ENCODE peak calls at places on chromosomes 6 and 20, in six cellular contexts. X is spleen, U is MM.1S, Y is lower lobe of right lung, Z is right lobe of liver, Q is heart left ventricle. C is an unnamed sample.

GRCh38 chr6:6712979-6713514 is 124.5 kb downstream of the LY86 start:
- DNase-seq in X (peak; percentile 85), U (no peak), Y (peak; percentile 63), Z (no peak), Q (no peak), C (peak; percentile 28)

GRCh38 chr20:63889241-63890200 is 5.4 kb upstream of the DNAJC5 start:
- DNase-seq in X (no peak), U (no peak), Y (no peak), Z (no peak), Q (no peak), C (no peak)

GRCh38 chr6:56594699-56595098 is 48.0 kb downstream of the DST start:
- DNase-seq in X (no peak), U (peak; percentile 69), Y (no peak), Z (no peak), Q (no peak), C (no peak)

GRCh38 chr6:83430606-83431544 is at the start of gene ME1:
- DNase-seq in X (peak; percentile 89), U (peak; percentile 81), Y (peak; percentile 87), Z (peak; percentile 90), Q (peak; percentile 89), C (peak; percentile 81)

GRCh38 chr6:40754481-40755045 is 167.4 kb upstream of the LRFN2 start:
- DNase-seq in X (no peak), U (no peak), Y (no peak), Z (no peak), Q (no peak), C (no peak)

GRCh38 chr20:991850-992249 is 10.3 kb downstream of the RSPO4 start:
- DNase-seq in X (peak; percentile 39), U (no peak), Y (no peak), Z (no peak), Q (no peak), C (no peak)

GRCh38 chr20:50513169-50514034 is 3.2 kb downstream of the PTPN1 start:
- DNase-seq in X (no peak), U (no peak), Y (no peak), Z (no peak), Q (no peak), C (peak; percentile 85)

GRCh38 chr6:12849420-12850200 is 133.0 kb downstream of the PHACTR1 start:
- DNase-seq in X (no peak), U (no peak), Y (no peak), Z (no peak), Q (no peak), C (no peak)

GRCh38 chr20:20552076-20552475 is 160.4 kb downstream of the RALGAPA2 start:
- DNase-seq in X (no peak), U (no peak), Y (no peak), Z (no peak), Q (no peak), C (no peak)

DNA sequence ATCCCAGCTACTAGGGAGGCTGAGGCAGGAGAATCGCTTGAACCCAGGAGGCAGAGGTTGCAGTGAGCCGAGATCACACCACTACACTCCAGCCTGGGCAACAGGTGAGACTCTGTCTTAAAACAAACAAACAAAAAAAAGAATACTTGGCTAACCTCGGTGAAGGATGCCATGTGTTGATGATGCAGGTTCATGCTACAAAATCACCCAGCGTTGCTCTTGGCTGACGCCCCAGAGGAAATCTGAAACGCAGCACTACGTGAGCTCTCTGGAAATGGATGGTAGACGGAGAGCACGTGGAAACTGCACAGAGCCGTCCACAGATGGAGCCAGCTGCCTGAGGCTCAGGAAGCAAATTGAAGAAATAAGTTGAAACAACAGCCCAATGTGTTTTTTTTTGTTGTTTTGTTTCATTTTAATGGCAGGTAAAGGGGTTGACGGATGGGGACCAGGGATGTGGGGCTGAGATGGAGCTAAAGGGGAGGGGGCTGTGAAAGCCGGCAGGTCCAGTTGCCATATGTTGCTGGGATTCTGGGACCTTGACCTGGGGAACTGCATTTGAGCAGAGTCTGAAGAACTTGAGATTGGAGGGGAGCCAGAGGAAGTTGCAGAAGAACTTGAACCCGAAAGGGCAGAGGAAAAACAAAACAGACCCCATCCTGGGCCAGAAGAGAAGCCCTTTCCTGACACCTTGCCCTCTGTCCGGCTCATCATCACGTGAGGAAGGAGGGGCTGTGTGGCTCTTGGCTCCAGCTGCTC is 12.8 kb upstream of the MANBAL start:
- DNase-seq in X (no peak), U (peak; percentile 41), Y (no peak), Z (peak; percentile 50), Q (peak; percentile 56), C (peak; percentile 95)
- TF ChIP-seq CTCF in X (no peak), U (peak; percentile 48), Y (no peak), Z (peak; percentile 24), Q (peak; percentile 33), C (peak; percentile 56)

DNA sequence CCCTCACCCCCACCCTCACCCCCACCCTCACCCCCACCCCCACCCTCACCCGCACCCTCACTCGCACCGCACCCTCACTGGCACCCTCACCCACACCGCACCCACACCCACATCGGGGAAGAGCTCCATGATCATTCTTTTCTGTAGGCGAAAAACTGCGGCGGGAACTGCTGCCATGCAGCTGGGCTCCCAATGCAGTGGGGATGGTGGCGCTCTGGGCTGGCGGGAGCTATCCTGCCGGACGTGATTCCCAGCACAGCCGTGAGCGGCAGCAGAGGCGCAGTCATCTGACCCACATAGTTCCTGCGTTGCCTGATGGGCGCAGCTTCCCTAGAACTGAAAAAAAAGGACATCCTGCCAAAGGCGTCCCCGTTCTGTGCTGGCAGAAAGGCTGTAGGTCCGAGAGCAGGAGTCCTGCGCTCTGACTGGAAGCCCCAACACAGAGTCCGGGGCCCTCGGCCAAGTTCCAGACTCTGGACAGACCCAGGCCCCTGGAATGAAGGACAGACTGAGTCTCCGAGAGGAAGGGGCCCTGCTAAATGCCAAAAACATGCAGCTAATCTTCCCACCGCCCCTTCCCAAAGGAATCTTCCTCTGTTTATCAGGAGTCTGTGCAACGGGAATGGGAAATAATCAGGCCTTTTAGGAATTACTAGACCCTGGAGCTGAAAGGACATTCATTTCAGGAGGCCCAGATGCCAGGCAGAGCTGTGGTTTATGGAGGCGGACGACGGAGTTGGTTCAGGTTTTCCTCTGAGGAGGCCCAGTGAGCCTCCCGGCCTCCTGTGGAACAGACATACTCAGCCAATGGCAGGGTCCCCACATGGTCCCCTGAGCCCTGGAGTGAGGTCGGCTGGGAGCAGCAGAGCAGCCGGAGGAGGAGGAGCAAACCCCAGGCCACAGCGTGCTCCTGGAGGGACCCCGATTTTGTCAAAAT is 14.1 kb upstream of the TCFL5 start:
- DNase-seq in X (peak; percentile 84), U (no peak), Y (peak; percentile 72), Z (peak; percentile 80), Q (peak; percentile 88), C (peak; percentile 86)
- TF ChIP-seq CTCF in X (peak; percentile 36), U (no peak), Y (peak; percentile 57), Z (peak; percentile 18), Q (peak; percentile 27), C (peak; percentile 52)

DNA sequence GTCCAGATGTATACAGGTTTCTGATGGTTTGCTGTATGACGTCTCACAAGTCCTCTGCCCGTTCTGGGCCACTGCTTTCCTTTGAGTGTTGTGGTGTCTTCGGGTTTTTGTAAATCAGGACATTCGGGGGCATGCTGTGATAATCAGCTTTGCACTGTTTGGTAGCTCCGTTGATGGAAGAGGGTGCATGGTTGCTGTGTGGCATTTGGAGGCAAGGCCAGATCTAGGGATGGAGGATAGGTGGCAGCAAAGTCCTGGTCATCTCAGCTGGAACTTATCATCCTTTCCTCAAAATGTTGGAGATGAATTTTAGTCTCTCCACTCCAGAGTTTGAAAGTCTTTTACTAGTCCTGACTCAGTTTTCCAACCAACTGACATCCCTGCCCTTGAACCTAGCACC is 91.0 kb downstream of the SCP2D1 start:
- DNase-seq in X (no peak), U (no peak), Y (no peak), Z (no peak), Q (no peak), C (no peak)
- TF ChIP-seq CTCF in X (peak; percentile 26), U (peak; percentile 4), Y (no peak), Z (peak; percentile 36), Q (peak; percentile 56), C (no peak)

GRCh38 chr6:39026175-39026574 is 22.4 kb upstream of the GLP1R start:
- DNase-seq in X (no peak), U (no peak), Y (no peak), Z (no peak), Q (no peak), C (no peak)

DNA sequence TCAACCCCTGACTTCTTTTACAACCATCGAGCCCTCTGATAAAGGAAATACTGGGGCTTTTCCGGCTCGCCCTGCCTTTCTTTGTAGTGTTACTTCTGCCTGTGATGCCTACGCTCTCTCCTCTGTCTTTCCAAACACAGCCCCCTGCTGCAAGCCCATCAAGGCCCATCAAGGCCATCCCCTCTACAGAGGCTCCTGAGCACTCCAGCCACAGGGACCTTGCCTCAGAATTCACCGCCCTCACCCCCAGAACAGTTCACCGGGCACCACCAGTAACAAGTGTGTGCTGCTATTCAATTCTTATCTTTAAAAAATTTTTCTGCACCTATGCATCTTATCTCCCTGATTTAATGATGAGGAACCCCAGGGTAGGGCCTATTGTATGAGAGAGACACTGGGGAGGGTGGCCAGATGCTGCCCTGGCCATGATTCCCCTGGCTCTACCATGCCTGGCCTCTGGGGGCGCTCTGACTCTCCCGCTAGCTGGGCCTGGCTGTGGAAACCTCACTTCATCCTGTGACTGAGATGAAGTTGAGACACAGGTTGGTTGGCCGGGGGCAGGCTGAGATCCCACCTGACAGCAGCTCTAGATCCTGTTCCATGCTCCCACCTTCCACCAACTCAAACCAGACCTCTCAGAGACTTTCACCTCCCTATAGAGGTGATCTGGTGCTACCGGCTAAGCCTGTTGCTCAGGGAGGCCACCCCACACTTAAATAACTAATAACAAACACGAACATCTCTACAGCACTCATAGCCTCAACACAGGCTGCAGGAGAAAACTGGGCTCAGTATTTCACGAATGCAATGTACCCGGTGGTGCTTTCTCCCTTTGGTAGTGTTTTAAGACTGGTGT is 19.2 kb upstream of the GLP1R start:
- DNase-seq in X (no peak), U (peak; percentile 33), Y (no peak), Z (peak; percentile 44), Q (no peak), C (no peak)
- TF ChIP-seq CTCF in X (peak; percentile 57), U (peak; percentile 59), Y (peak; percentile 66), Z (peak; percentile 48), Q (peak; percentile 47), C (peak; percentile 57)

DNA sequence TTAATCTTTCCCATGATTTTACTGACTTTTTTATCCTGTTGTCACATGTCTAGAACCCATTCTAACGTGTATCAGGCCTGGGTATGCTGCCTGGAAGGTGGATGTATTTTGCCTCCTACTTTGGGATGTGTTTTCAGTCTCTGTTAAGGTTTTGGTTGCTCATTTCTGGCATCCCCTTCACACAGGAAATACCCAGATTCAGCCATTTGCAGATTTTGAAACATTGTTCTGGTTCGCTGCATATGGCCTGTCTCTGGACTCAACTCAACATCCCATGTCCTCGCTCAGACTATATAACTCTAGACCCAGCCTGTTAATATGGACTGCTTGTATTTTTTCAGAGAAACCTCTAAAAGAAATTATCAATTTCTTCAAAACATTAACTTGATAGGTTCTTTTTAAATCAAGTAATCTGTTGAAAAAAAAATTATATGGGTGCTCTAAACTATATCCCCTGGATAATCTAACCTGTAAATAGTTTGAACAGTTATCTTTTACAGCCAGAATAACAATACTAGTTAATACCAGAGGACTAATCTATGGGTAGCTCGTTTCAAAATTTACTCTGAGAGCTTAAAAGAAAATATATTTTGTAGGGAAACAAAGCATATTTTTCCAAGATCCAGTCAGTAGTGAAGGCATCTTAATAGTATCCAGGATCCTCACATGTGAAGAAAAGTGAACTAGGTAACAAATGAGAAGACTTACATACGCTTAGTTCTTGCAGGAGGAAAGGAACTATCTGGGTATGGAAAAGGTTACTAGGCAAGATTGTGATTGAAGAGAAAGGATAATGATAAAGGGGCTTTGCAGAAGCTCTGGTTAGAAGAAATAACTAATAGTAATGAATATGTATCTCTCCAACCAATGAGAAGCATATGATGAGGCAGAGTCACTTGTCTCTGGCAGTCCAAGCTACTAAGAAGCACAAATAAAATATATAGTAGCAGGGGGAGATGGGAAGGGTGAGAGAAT is 23.4 kb upstream of the HLA-DQB1 start:
- DNase-seq in X (no peak), U (peak; percentile 40), Y (no peak), Z (no peak), Q (no peak), C (no peak)
- TF ChIP-seq CTCF in X (no peak), U (no peak), Y (no peak), Z (no peak), Q (no peak), C (no peak)

GRCh38 chr20:62133864-62134263 is 9.3 kb downstream of the PSMA7 start:
- DNase-seq in X (no peak), U (no peak), Y (no peak), Z (no peak), Q (no peak), C (no peak)
- TF ChIP-seq CTCF in X (no peak), U (no peak), Y (no peak), Z (no peak), Q (no peak), C (peak; percentile 4)